ENCODE peak calls at places on chromosome 17, in five cellular contexts. One of them, this sample, is unnamed.

GRCh38 chr17:28405632-28406477 is at the start of gene SLC46A1:
- DNase-seq in EL: peak
- DNase-seq in fibroblast of mammary gland: peak
- DNase-seq in Caco-2: peak
- DNase-seq in NCI-H748 treated with DMSO at 0.1 percent for 48 hours: peak
- DNase-seq in this sample: peak

GRCh38 chr17:68462381-68463210 is 5.3 kb upstream of the WIPI1 start:
- DNase-seq in EL: peak
- DNase-seq in fibroblast of mammary gland: peak
- DNase-seq in NCI-H748 treated with DMSO at 0.1 percent for 48 hours: peak
- DNase-seq in Caco-2: peak
- DNase-seq in this sample: peak

GRCh38 chr17:74892013-74892841 is 1.2 kb downstream of the FADS6 start:
- DNase-seq in Caco-2: no peak
- DNase-seq in fibroblast of mammary gland: no peak
- DNase-seq in EL: no peak
- DNase-seq in NCI-H748 treated with DMSO at 0.1 percent for 48 hours: no peak
- DNase-seq in this sample: no peak

GRCh38 chr17:34613064-34614019 is 34.0 kb downstream of the TMEM132E start:
- DNase-seq in NCI-H748 treated with DMSO at 0.1 percent for 48 hours: peak
- DNase-seq in fibroblast of mammary gland: no peak
- DNase-seq in EL: no peak
- DNase-seq in Caco-2: no peak
- DNase-seq in this sample: no peak

GRCh38 chr17:77737442-77738265 is 220.8 kb upstream of the TNRC6C start:
- DNase-seq in Caco-2: no peak
- DNase-seq in NCI-H748 treated with DMSO at 0.1 percent for 48 hours: peak
- DNase-seq in fibroblast of mammary gland: no peak
- DNase-seq in EL: no peak
- DNase-seq in this sample: no peak

GRCh38 chr17:58096892-58097291 is 13.7 kb downstream of the DYNLL2 start:
- DNase-seq in EL: no peak
- DNase-seq in fibroblast of mammary gland: no peak
- DNase-seq in NCI-H748 treated with DMSO at 0.1 percent for 48 hours: no peak
- DNase-seq in Caco-2: no peak
- DNase-seq in this sample: peak

GRCh38 chr17:48052956-48053757 is 5.0 kb downstream of the NFE2L1 start:
- DNase-seq in EL: peak
- DNase-seq in NCI-H748 treated with DMSO at 0.1 percent for 48 hours: peak
- DNase-seq in fibroblast of mammary gland: peak
- DNase-seq in Caco-2: no peak
- DNase-seq in this sample: no peak

GRCh38 chr17:35238817-35239216 is 4.1 kb upstream of the SLFN5 start:
- DNase-seq in fibroblast of mammary gland: peak
- DNase-seq in Caco-2: no peak
- DNase-seq in NCI-H748 treated with DMSO at 0.1 percent for 48 hours: no peak
- DNase-seq in EL: peak
- DNase-seq in this sample: no peak

GRCh38 chr17:37478187-37478586 is 11.5 kb upstream of the DUSP14 start:
- DNase-seq in Caco-2: no peak
- DNase-seq in NCI-H748 treated with DMSO at 0.1 percent for 48 hours: no peak
- DNase-seq in fibroblast of mammary gland: peak
- DNase-seq in EL: peak
- DNase-seq in this sample: no peak

GRCh38 chr17:63542942-63543821 is 7.1 kb upstream of the DCAF7 start:
- DNase-seq in EL: no peak
- DNase-seq in NCI-H748 treated with DMSO at 0.1 percent for 48 hours: no peak
- DNase-seq in Caco-2: no peak
- DNase-seq in fibroblast of mammary gland: no peak
- DNase-seq in this sample: no peak

GRCh38 chr17:42002792-42003301 is 14.4 kb downstream of the DNAJC7 start:
- DNase-seq in Caco-2: no peak
- DNase-seq in NCI-H748 treated with DMSO at 0.1 percent for 48 hours: no peak
- DNase-seq in fibroblast of mammary gland: no peak
- DNase-seq in EL: peak
- DNase-seq in this sample: no peak

GRCh38 chr17:80063815-80064585 is 27.6 kb downstream of the CCDC40 start:
- DNase-seq in EL: peak
- DNase-seq in Caco-2: no peak
- DNase-seq in NCI-H748 treated with DMSO at 0.1 percent for 48 hours: no peak
- DNase-seq in fibroblast of mammary gland: peak
- DNase-seq in this sample: peak

GRCh38 chr17:8022358-8023038 is 16.4 kb upstream of the ALOX15B start:
- DNase-seq in NCI-H748 treated with DMSO at 0.1 percent for 48 hours: no peak
- DNase-seq in EL: no peak
- DNase-seq in Caco-2: no peak
- DNase-seq in fibroblast of mammary gland: no peak
- DNase-seq in this sample: no peak

GRCh38 chr17:8153550-8153956 is 1.3 kb upstream of the PER1 start:
- DNase-seq in EL: peak
- DNase-seq in Caco-2: peak
- DNase-seq in fibroblast of mammary gland: peak
- DNase-seq in NCI-H748 treated with DMSO at 0.1 percent for 48 hours: no peak
- DNase-seq in this sample: peak